ENCODE peak calls at places on chromosomes 1 and 21, in seven cellular contexts. One of them, this sample, is unnamed.

GRCh38 chr1:21261551-21262281 is 28.5 kb downstream of the ECE1 start:
- DNase-seq in GM12878: no peak
- DNase-seq in HepG2: no peak
- DNase-seq in stomach: peak
- DNase-seq in sigmoid colon: peak
- DNase-seq in A549: peak
- DNase-seq in esophagus muscularis mucosa: peak
- DNase-seq in this sample: no peak

GRCh38 chr1:23481026-23481597 is 2.9 kb downstream of the ASAP3 start:
- DNase-seq in HepG2: no peak
- DNase-seq in stomach: no peak
- DNase-seq in esophagus muscularis mucosa: no peak
- DNase-seq in GM12878: no peak
- DNase-seq in sigmoid colon: no peak
- DNase-seq in A549: no peak
- DNase-seq in this sample: no peak

GRCh38 chr1:243549108-243549507 is 293.3 kb downstream of the SDCCAG8 start:
- DNase-seq in A549: no peak
- DNase-seq in HepG2: no peak
- DNase-seq in esophagus muscularis mucosa: no peak
- DNase-seq in GM12878: no peak
- DNase-seq in stomach: no peak
- DNase-seq in sigmoid colon: no peak
- DNase-seq in this sample: no peak

GRCh38 chr21:45982256-45982757 is 737 bp downstream of the COL6A1 start:
- DNase-seq in esophagus muscularis mucosa: no peak
- DNase-seq in sigmoid colon: peak
- DNase-seq in GM12878: no peak
- DNase-seq in stomach: no peak
- DNase-seq in HepG2: no peak
- DNase-seq in A549: no peak
- DNase-seq in this sample: no peak

GRCh38 chr1:227884370-227885134 is 63.2 kb downstream of the WNT9A start:
- DNase-seq in stomach: peak
- DNase-seq in HepG2: no peak
- DNase-seq in esophagus muscularis mucosa: no peak
- DNase-seq in A549: no peak
- DNase-seq in GM12878: no peak
- DNase-seq in sigmoid colon: peak
- DNase-seq in this sample: peak

GRCh38 chr1:205355054-205355453 is 1.7 kb downstream of the KLHDC8A start:
- DNase-seq in stomach: peak
- DNase-seq in A549: peak
- DNase-seq in HepG2: no peak
- DNase-seq in GM12878: no peak
- DNase-seq in esophagus muscularis mucosa: no peak
- DNase-seq in sigmoid colon: no peak
- DNase-seq in this sample: peak

GRCh38 chr1:33410091-33410701 is 20.7 kb downstream of the PHC2 start:
- DNase-seq in A549: no peak
- DNase-seq in stomach: no peak
- DNase-seq in HepG2: no peak
- DNase-seq in esophagus muscularis mucosa: no peak
- DNase-seq in sigmoid colon: no peak
- DNase-seq in GM12878: no peak
- DNase-seq in this sample: no peak

GRCh38 chr1:5973771-5974170 is 18.5 kb downstream of the NPHP4 start:
- DNase-seq in A549: no peak
- DNase-seq in stomach: no peak
- DNase-seq in GM12878: no peak
- DNase-seq in sigmoid colon: peak
- DNase-seq in esophagus muscularis mucosa: no peak
- DNase-seq in HepG2: no peak
- DNase-seq in this sample: no peak

GRCh38 chr1:153985341-153985912 is 712 bp downstream of the RAB13 start:
- DNase-seq in sigmoid colon: peak
- DNase-seq in esophagus muscularis mucosa: no peak
- DNase-seq in GM12878: no peak
- DNase-seq in stomach: no peak
- DNase-seq in HepG2: no peak
- DNase-seq in A549: no peak
- DNase-seq in this sample: peak

GRCh38 chr1:61828814-61829213 is 86.5 kb downstream of the PATJ start:
- DNase-seq in sigmoid colon: no peak
- DNase-seq in GM12878: no peak
- DNase-seq in esophagus muscularis mucosa: no peak
- DNase-seq in HepG2: no peak
- DNase-seq in A549: no peak
- DNase-seq in stomach: no peak
- DNase-seq in this sample: no peak

GRCh38 chr21:34510148-34511142 is 1.6 kb downstream of the KCNE1 start:
- DNase-seq in A549: peak
- DNase-seq in stomach: peak
- DNase-seq in sigmoid colon: peak
- DNase-seq in esophagus muscularis mucosa: no peak
- DNase-seq in GM12878: no peak
- DNase-seq in HepG2: peak
- DNase-seq in this sample: no peak

GRCh38 chr1:57254006-57254405 is 169.9 kb downstream of the DAB1 start:
- DNase-seq in stomach: no peak
- DNase-seq in esophagus muscularis mucosa: no peak
- DNase-seq in sigmoid colon: no peak
- DNase-seq in HepG2: no peak
- DNase-seq in GM12878: no peak
- DNase-seq in A549: no peak
- DNase-seq in this sample: no peak

GRCh38 chr1:172928412-172928811 is 122.3 kb downstream of the TNFSF18 start:
- DNase-seq in GM12878: no peak
- DNase-seq in sigmoid colon: no peak
- DNase-seq in esophagus muscularis mucosa: no peak
- DNase-seq in HepG2: no peak
- DNase-seq in A549: no peak
- DNase-seq in stomach: no peak
- DNase-seq in this sample: no peak

GRCh38 chr21:41947596-41948403 is 6.0 kb downstream of the C2CD2 start:
- DNase-seq in A549: no peak
- DNase-seq in HepG2: no peak
- DNase-seq in sigmoid colon: peak
- DNase-seq in esophagus muscularis mucosa: no peak
- DNase-seq in GM12878: no peak
- DNase-seq in stomach: no peak
- DNase-seq in this sample: peak

GRCh38 chr1:58780586-58781452 is 3.0 kb downstream of the JUN start:
- DNase-seq in sigmoid colon: no peak
- DNase-seq in GM12878: no peak
- DNase-seq in esophagus muscularis mucosa: no peak
- DNase-seq in stomach: peak
- DNase-seq in A549: peak
- DNase-seq in HepG2: no peak
- DNase-seq in this sample: no peak

GRCh38 chr1:67748147-67748546 is 63.1 kb downstream of the GADD45A start:
- DNase-seq in sigmoid colon: no peak
- DNase-seq in stomach: no peak
- DNase-seq in A549: no peak
- DNase-seq in GM12878: no peak
- DNase-seq in HepG2: no peak
- DNase-seq in esophagus muscularis mucosa: no peak
- DNase-seq in this sample: no peak

GRCh38 chr1:67749844-67750689 is 65.1 kb downstream of the GADD45A start:
- DNase-seq in sigmoid colon: no peak
- DNase-seq in GM12878: no peak
- DNase-seq in stomach: no peak
- DNase-seq in esophagus muscularis mucosa: no peak
- DNase-seq in A549: peak
- DNase-seq in HepG2: no peak
- DNase-seq in this sample: no peak

GRCh38 chr1:67747667-67748066 is 62.7 kb downstream of the GADD45A start:
- DNase-seq in stomach: no peak
- DNase-seq in GM12878: no peak
- DNase-seq in A549: no peak
- DNase-seq in sigmoid colon: no peak
- DNase-seq in HepG2: no peak
- DNase-seq in esophagus muscularis mucosa: no peak
- DNase-seq in this sample: no peak

GRCh38 chr1:67749263-67749843 is 64.4 kb downstream of the GADD45A start:
- DNase-seq in sigmoid colon: no peak
- DNase-seq in A549: no peak
- DNase-seq in esophagus muscularis mucosa: no peak
- DNase-seq in stomach: peak
- DNase-seq in HepG2: no peak
- DNase-seq in GM12878: no peak
- DNase-seq in this sample: no peak

GRCh38 chr1:67748630-67749029 is 63.6 kb downstream of the GADD45A start:
- DNase-seq in sigmoid colon: no peak
- DNase-seq in GM12878: peak
- DNase-seq in A549: peak
- DNase-seq in stomach: no peak
- DNase-seq in esophagus muscularis mucosa: no peak
- DNase-seq in HepG2: peak
- DNase-seq in this sample: no peak
- H3K4me3 ChIP-seq in sigmoid colon: no peak
- H3K4me3 ChIP-seq in GM12878: peak
- H3K4me3 ChIP-seq in A549: peak
- H3K4me3 ChIP-seq in stomach: peak
- H3K4me3 ChIP-seq in esophagus muscularis mucosa: peak
- H3K4me3 ChIP-seq in HepG2: peak
- H3K4me3 ChIP-seq in this sample: peak

DNA sequence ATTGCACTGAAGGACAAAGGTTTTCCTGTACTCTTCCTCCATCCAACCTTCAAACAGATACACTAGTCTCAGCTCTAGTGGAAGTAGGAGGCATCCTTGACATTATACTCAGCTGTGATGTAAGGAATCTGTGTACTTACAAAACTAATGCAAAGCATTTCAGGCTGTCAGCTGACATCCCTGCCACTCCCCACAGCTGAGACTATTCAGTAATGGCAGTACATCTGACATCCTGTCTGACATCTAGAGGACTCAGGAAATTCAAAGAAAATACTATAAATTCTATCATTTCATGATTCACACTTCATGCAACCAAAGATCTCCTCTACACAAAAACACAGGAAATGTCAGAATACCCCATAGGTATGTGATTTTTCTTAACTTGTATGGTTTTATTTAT is 325.8 kb downstream of the SMYD3 start:
- DNase-seq in A549: no peak
- DNase-seq in HepG2: no peak
- DNase-seq in sigmoid colon: no peak
- DNase-seq in stomach: no peak
- DNase-seq in GM12878: no peak
- DNase-seq in esophagus muscularis mucosa: no peak
- DNase-seq in this sample: no peak
- TF ChIP-seq EP300 in A549: no peak
- TF ChIP-seq EP300 in HepG2: no peak
- TF ChIP-seq EP300 in sigmoid colon: no peak
- TF ChIP-seq EP300 in stomach: no peak
- TF ChIP-seq EP300 in GM12878: no peak
- TF ChIP-seq EP300 in esophagus muscularis mucosa: no peak
- TF ChIP-seq EP300 in this sample: no peak

GRCh38 chr1:203479646-203480045 is 4.0 kb downstream of the PRELP start:
- DNase-seq in stomach: no peak
- DNase-seq in HepG2: no peak
- DNase-seq in sigmoid colon: no peak
- DNase-seq in GM12878: no peak
- DNase-seq in A549: no peak
- DNase-seq in esophagus muscularis mucosa: no peak
- DNase-seq in this sample: no peak

GRCh38 chr1:203477748-203478147 is 2.1 kb downstream of the PRELP start:
- DNase-seq in A549: no peak
- DNase-seq in stomach: no peak
- DNase-seq in HepG2: no peak
- DNase-seq in esophagus muscularis mucosa: no peak
- DNase-seq in sigmoid colon: no peak
- DNase-seq in GM12878: no peak
- DNase-seq in this sample: no peak

GRCh38 chr1:203480084-203480483 is 4.5 kb downstream of the PRELP start:
- DNase-seq in stomach: no peak
- DNase-seq in A549: no peak
- DNase-seq in GM12878: no peak
- DNase-seq in esophagus muscularis mucosa: no peak
- DNase-seq in HepG2: no peak
- DNase-seq in sigmoid colon: peak
- DNase-seq in this sample: no peak

GRCh38 chr1:203478231-203478630 is 2.6 kb downstream of the PRELP start:
- DNase-seq in esophagus muscularis mucosa: no peak
- DNase-seq in GM12878: no peak
- DNase-seq in stomach: no peak
- DNase-seq in A549: no peak
- DNase-seq in sigmoid colon: no peak
- DNase-seq in HepG2: no peak
- DNase-seq in this sample: no peak

GRCh38 chr1:203478986-203479385 is 3.4 kb downstream of the PRELP start:
- DNase-seq in A549: no peak
- DNase-seq in sigmoid colon: no peak
- DNase-seq in GM12878: no peak
- DNase-seq in stomach: no peak
- DNase-seq in HepG2: no peak
- DNase-seq in esophagus muscularis mucosa: no peak
- DNase-seq in this sample: no peak
- H3K4me3 ChIP-seq in A549: no peak
- H3K4me3 ChIP-seq in sigmoid colon: peak
- H3K4me3 ChIP-seq in GM12878: no peak
- H3K4me3 ChIP-seq in stomach: no peak
- H3K4me3 ChIP-seq in HepG2: no peak
- H3K4me3 ChIP-seq in esophagus muscularis mucosa: peak
- H3K4me3 ChIP-seq in this sample: peak

GRCh38 chr1:150162862-150163706 is 13.4 kb downstream of the PLEKHO1 start:
- DNase-seq in HepG2: peak
- DNase-seq in A549: peak
- DNase-seq in sigmoid colon: peak
- DNase-seq in esophagus muscularis mucosa: peak
- DNase-seq in stomach: peak
- DNase-seq in GM12878: peak
- DNase-seq in this sample: peak
- TF ChIP-seq EP300 in HepG2: no peak
- TF ChIP-seq EP300 in A549: no peak
- TF ChIP-seq EP300 in sigmoid colon: no peak
- TF ChIP-seq EP300 in esophagus muscularis mucosa: no peak
- TF ChIP-seq EP300 in stomach: no peak
- TF ChIP-seq EP300 in GM12878: peak
- TF ChIP-seq EP300 in this sample: peak

DNA sequence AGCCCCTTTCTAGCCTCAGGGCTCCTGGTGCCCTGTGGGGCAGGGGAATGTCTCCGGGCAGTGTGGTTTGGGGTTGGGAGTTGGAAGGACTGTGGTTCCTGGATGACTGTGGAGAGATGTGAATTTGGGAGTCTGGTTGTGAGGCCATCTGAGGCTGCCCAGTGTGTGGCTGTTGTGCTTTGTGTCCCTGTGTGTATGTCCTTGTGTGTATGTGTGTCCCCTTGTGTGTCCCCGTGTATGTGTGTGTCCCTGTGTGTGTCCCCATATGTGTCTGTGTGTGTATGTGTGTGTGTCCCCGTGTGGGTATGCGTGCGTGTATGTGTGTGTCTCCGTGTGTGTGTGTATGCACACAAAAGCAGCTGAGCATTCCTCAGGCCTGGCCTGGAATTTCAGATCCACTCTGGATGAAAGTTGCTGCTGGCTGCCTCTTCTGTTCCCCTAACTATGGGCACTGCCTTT is 65.4 kb downstream of the UBIAD1 start:
- DNase-seq in esophagus muscularis mucosa: no peak
- DNase-seq in GM12878: no peak
- DNase-seq in HepG2: no peak
- DNase-seq in stomach: no peak
- DNase-seq in sigmoid colon: no peak
- DNase-seq in A549: no peak
- DNase-seq in this sample: no peak
- H3K4me3 ChIP-seq in esophagus muscularis mucosa: no peak
- H3K4me3 ChIP-seq in GM12878: no peak
- H3K4me3 ChIP-seq in HepG2: no peak
- H3K4me3 ChIP-seq in stomach: no peak
- H3K4me3 ChIP-seq in sigmoid colon: no peak
- H3K4me3 ChIP-seq in A549: no peak
- H3K4me3 ChIP-seq in this sample: no peak

This sample was measured in ovary.